ENCODE peak calls at places on chromosomes 6 and 20, in five cellular contexts. L is activated naive CD4-positive, alpha-beta T cell; F is stimulated activated naive CD8-positive, alpha-beta T cell treated with anti-CD3 and anti-CD28 coated beads, Interleukin-15, amount 100 ng/mL, for 72 hours; B is M059J; H is activated CD4-positive, alpha-beta memory T cell treated with anti-CD3 and anti-CD28 coated beads, Interleukin-2, amount 10 ng/mL, durations not matched to agents 7 days and 5 days. V is an unnamed sample.

GRCh38 chr20:53581444-53582311 is 12.0 kb downstream of the ZNF217 start:
- DNase-seq in L (no peak), F (no peak), B (no peak), H (peak; percentile 36), V (no peak)

GRCh38 chr6:23537828-23538227 is 588.2 kb upstream of the NRSN1 start:
- DNase-seq in L (no peak), F (no peak), B (no peak), H (no peak), V (no peak)

GRCh38 chr6:169890049-169890448 is 138.6 kb downstream of the ERMARD start:
- DNase-seq in L (no peak), F (no peak), B (no peak), H (no peak), V (no peak)

GRCh38 chr6:75275067-75275466 is 9.5 kb downstream of the TMEM30A start:
- DNase-seq in L (no peak), F (no peak), B (peak; percentile 96), H (no peak), V (no peak)

GRCh38 chr6:129744201-129744879 is 34.4 kb upstream of the ARHGAP18 start:
- DNase-seq in L (no peak), F (no peak), B (peak; percentile 92), H (no peak), V (no peak)

GRCh38 chr6:26440977-26441358 is 664 bp downstream of the BTN3A3 start:
- DNase-seq in L (no peak), F (no peak), B (no peak), H (no peak), V (no peak)

GRCh38 chr20:25223179-25223661 is 24.7 kb upstream of the PYGB start:
- DNase-seq in L (no peak), F (no peak), B (peak; percentile 100), H (peak; percentile 65), V (peak; percentile 30)

GRCh38 chr6:166588691-166589333 is 2.3 kb upstream of the RAMACL start:
- DNase-seq in L (no peak), F (no peak), B (peak; percentile 51), H (no peak), V (no peak)

GRCh38 chr6:34536251-34536958 is 19.7 kb downstream of the SPDEF start:
- DNase-seq in L (no peak), F (no peak), B (no peak), H (no peak), V (no peak)

GRCh38 chr20:4344660-4345059 is 329.3 kb upstream of the RNF24 start:
- DNase-seq in L (no peak), F (no peak), B (peak; percentile 38), H (no peak), V (no peak)

GRCh38 chr6:131638013-131638412 is 911 bp downstream of the ENPP3 start:
- DNase-seq in L (no peak), F (no peak), B (no peak), H (no peak), V (no peak)

GRCh38 chr20:39214778-39215177 is 252.6 kb downstream of the DHX35 start:
- DNase-seq in L (no peak), F (no peak), B (no peak), H (no peak), V (peak; percentile 7)

GRCh38 chr20:41726727-41727126 is 108.5 kb upstream of the CHD6 start:
- DNase-seq in L (no peak), F (no peak), B (no peak), H (no peak), V (no peak)

GRCh38 chr6:170208171-170208601 is 82.7 kb downstream of the DLL1 start:
- DNase-seq in L (no peak), F (no peak), B (no peak), H (no peak), V (no peak)

GRCh38 chr6:122730775-122731386 is 48.6 kb upstream of the FABP7 start:
- DNase-seq in L (no peak), F (no peak), B (peak; percentile 46), H (no peak), V (no peak)